ENCODE peak calls at places on chromosomes 4 and X, in ten cellular contexts. A, B, D, L, N, C, P, O, F and R are unnamed samples. For H3K4me1, the result is how much of the 10 kb centered on the place peaks cover.

GRCh38 chrX:107673933-107674479 is 45.7 kb downstream of the PRPS1 start:
- DNase-seq in B (peak), C (no peak), F (peak), P (peak), L (peak), O (peak), N (peak), D (peak), A (peak), R (peak)

GRCh38 chrX:22078117-22078516 is 46.0 kb downstream of the PHEX start:
- DNase-seq in C (no peak), F (no peak), P (no peak), L (no peak), A (no peak), O (no peak), N (no peak), B (no peak), D (no peak), R (no peak)

GRCh38 chr4:173057906-173058305 is 110.7 kb upstream of the GALNT7 start:
- DNase-seq in F (no peak), L (no peak), B (no peak), N (no peak), P (no peak), A (no peak), C (no peak), D (no peak), O (no peak), R (no peak)

GRCh38 chr4:102717448-102718092 is 43.2 kb downstream of the MANBA start:
- DNase-seq in P (no peak), F (no peak), B (no peak), C (no peak), O (no peak), A (no peak), D (no peak), N (no peak), L (no peak), R (no peak)

GRCh38 chrX:104435249-104435648 is 130.8 kb upstream of the IL1RAPL2 start:
- DNase-seq in D (no peak), A (no peak), P (no peak), F (no peak), B (no peak), C (no peak), O (no peak), L (no peak), N (no peak), R (no peak)

GRCh38 chrX:2538016-2538415 is 37.2 kb upstream of the DHRSX start:
- DNase-seq in L (no peak), A (no peak), B (no peak), C (no peak), N (no peak), O (no peak), F (no peak), D (no peak), P (no peak), R (no peak)

GRCh38 chr4:32562010-32562409 is 1841.8 kb downstream of the PCDH7 start:
- DNase-seq in F (no peak), C (no peak), P (peak), O (no peak), D (no peak), N (no peak), B (no peak), A (no peak), L (no peak), R (no peak)

GRCh38 chrX:78027798-78028197 is 58.4 kb upstream of the PGAM4 start:
- DNase-seq in A (no peak), O (no peak), L (no peak), N (no peak), P (no peak), B (no peak), D (no peak), F (no peak), C (no peak), R (no peak)

GRCh38 chrX:137164329-137164728 is 130.5 kb upstream of the GPR101 start:
- DNase-seq in P (no peak), O (no peak), D (no peak), N (no peak), A (no peak), B (no peak), C (no peak), F (no peak), L (no peak), R (no peak)

GRCh38 chr4:73448448-73449203 is 12.6 kb downstream of the AFP start:
- DNase-seq in N (no peak), O (no peak), C (no peak), F (no peak), B (no peak), L (no peak), P (no peak), D (no peak), A (no peak), R (no peak)

GRCh38 chr4:43587746-43588145 is 695.2 kb downstream of the GRXCR1 start:
- DNase-seq in P (no peak), F (no peak), D (no peak), O (no peak), C (no peak), A (no peak), L (no peak), B (no peak), N (no peak), R (no peak)

GRCh38 chr4:170497105-170497504 is 407.3 kb upstream of the AADAT start:
- DNase-seq in N (no peak), F (peak), A (peak), L (no peak), O (no peak), B (no peak), C (peak), D (no peak), P (no peak), R (no peak)

GRCh38 chr4:95190751-95191436 is 357.9 kb downstream of the UNC5C start:
- DNase-seq in P (peak), D (no peak), C (peak), B (no peak), N (no peak), F (no peak), L (no peak), O (no peak), A (no peak), R (no peak)

GRCh38 chr4:8319061-8319460 is 49.5 kb downstream of the HTRA3 start:
- DNase-seq in P (no peak), L (peak), D (no peak), N (no peak), F (no peak), A (no peak), O (no peak), B (peak), C (no peak), R (no peak)

GRCh38 chrX:10615931-10616780 is 4.2 kb downstream of the MID1 start:
- DNase-seq in F (peak), B (peak), L (no peak), A (peak), D (peak), N (peak), C (peak), P (peak), O (peak), R (no peak)

GRCh38 chr4:105417624-105418023 is 56.2 kb downstream of the PPA2 start:
- DNase-seq in N (no peak), C (no peak), P (no peak), L (no peak), A (peak), D (no peak), O (no peak), B (no peak), F (no peak), R (no peak)

GRCh38 chrX:123481908-123482873 is 250.7 kb downstream of the THOC2 start:
- DNase-seq in D (no peak), B (no peak), C (no peak), N (no peak), O (no peak), L (no peak), F (no peak), A (no peak), P (peak), R (no peak)

GRCh38 chrX:134246282-134246681 is 9.3 kb downstream of the CCDC160 start:
- DNase-seq in B (no peak), P (no peak), C (peak), A (no peak), N (no peak), F (peak), D (peak), L (no peak), O (no peak), R (no peak)

GRCh38 chrX:138748480-138748879 is 37.0 kb upstream of the FGF13 start:
- DNase-seq in D (peak), C (no peak), L (no peak), A (no peak), N (no peak), P (peak), B (no peak), O (no peak), F (no peak), R (no peak)

GRCh38 chrX:10077425-10078188 is 79.2 kb upstream of the CLCN4 start:
- DNase-seq in C (no peak), A (no peak), B (no peak), N (no peak), L (no peak), D (peak), O (no peak), P (no peak), F (no peak), R (no peak)

GRCh38 chrX:11423362-11423818 is 130.2 kb downstream of the AMELX start:
- DNase-seq in A (peak), B (no peak), C (no peak), N (peak), D (peak), F (no peak), L (no peak), O (no peak), P (no peak), R (no peak)

GRCh38 chr4:13635281-13635799 is 7.8 kb upstream of the BOD1L1 start:
- DNase-seq in C (no peak), N (no peak), A (no peak), L (no peak), B (no peak), P (no peak), F (no peak), O (no peak), D (no peak), R (no peak)

GRCh38 chr4:67885727-67886126 is 1.9 kb upstream of the TMPRSS11D start:
- DNase-seq in L (no peak), B (no peak), N (no peak), D (no peak), A (no peak), P (peak), F (no peak), C (no peak), O (no peak), R (no peak)

GRCh38 chrX:39813631-39814246 is 284.0 kb downstream of the BCOR start:
- DNase-seq in L (peak), N (peak), C (peak), F (no peak), D (no peak), P (no peak), B (peak), A (peak), O (peak), R (no peak)
- H3K4me1 ChIP-seq in L (under half), N (under half), C (under half), F (under half), D (under half), P (under half), B (under half), A (under half), O (under half), R (under half)

GRCh38 chr4:139554726-139555072 is 1.3 kb downstream of the SETD7 start:
- DNase-seq in N (no peak), C (no peak), A (no peak), L (no peak), D (no peak), O (no peak), P (no peak), B (no peak), F (no peak), R (no peak)

GRCh38 chr4:139550724-139551429 is 5.1 kb downstream of the SETD7 start:
- DNase-seq in C (peak), D (no peak), P (peak), O (no peak), A (peak), B (peak), N (peak), F (peak), L (peak), R (no peak)

GRCh38 chr4:139552908-139553307 is 3.1 kb downstream of the SETD7 start:
- DNase-seq in C (no peak), D (no peak), P (no peak), F (no peak), O (peak), L (no peak), A (no peak), N (no peak), B (no peak), R (no peak)

GRCh38 chr4:139553751-139554670 is 2.0 kb downstream of the SETD7 start:
- DNase-seq in L (no peak), N (no peak), O (no peak), F (no peak), D (no peak), A (no peak), B (no peak), C (no peak), P (no peak), R (no peak)

GRCh38 chr4:139552506-139552905 is 3.5 kb downstream of the SETD7 start:
- DNase-seq in B (no peak), C (no peak), A (no peak), N (no peak), D (no peak), P (no peak), F (no peak), O (no peak), L (no peak), R (no peak)
- H3K4me1 ChIP-seq in B (half or more), C (under half), A (under half), N (under half), D (under half), P (half or more), F (under half), O (half or more), L (under half), R (under half)

DNA sequence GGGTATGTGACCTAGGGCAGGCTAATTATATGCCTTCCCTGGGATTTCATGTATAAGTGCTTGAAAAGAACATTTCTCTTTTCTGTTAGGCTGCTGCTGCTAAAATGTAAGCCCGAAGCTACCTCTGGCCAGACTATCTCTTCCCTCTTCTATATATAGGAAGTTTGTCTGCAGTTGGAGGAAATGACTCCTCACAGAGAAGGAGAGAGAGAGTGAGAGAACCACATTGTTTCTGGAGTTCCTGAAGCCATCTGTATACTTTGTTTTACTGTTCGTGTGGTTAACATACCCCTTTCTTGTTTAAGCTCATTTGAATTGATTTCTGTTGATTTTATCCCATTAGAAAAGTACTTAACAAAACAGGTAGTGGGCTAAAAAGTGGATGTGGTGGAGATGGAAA is 112.4 kb downstream of the TMA16 start:
- DNase-seq in A (no peak), L (no peak), P (no peak), N (no peak), C (no peak), F (no peak), O (no peak), D (peak), B (no peak), R (no peak)
- H3K4me1 ChIP-seq in A (under half), L (under half), P (under half), N (under half), C (under half), F (under half), O (under half), D (half or more), B (under half), R (under half)

GRCh38 chr4:3771167-3771809 is 5.1 kb downstream of the ADRA2C start:
- DNase-seq in D (peak), A (no peak), N (no peak), C (no peak), O (no peak), P (no peak), F (no peak), L (no peak), B (no peak), R (no peak)
- H3K4me1 ChIP-seq in D (under half), A (under half), N (under half), C (under half), O (under half), P (under half), F (under half), L (under half), B (under half), R (under half)

DNA sequence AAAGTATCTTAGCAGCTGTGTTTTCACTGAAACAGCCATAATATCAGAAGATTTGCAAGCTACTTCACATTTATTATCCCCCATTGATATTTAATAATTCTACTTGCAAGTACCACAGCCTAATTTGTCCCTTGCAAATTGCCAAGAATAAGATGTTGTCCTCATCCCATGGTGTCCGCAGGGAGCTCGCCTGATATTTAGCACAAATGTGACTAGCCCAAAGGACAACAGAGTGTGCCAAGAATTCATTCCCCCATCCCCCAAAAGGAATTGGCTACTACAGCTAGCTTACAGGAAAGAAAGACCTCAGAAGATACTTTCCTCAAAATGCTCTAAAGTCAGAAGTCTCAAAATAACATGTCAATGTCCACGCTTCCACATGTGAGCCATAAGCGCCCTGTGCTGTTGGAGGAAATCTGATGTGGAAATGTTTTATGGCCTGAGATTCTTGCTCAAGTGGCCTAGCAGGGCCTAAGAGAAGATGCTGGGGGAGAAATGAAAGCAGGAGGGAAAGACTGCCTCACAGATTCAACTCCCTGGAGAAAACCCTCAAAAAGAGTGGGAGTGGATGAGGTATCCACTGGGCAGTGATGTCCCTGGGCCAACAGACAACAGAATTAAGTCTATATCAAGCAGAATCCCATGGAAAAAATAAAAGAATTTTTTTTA is 111.4 kb downstream of the SH3KBP1 start:
- DNase-seq in D (peak), P (no peak), C (no peak), B (no peak), L (no peak), F (no peak), N (no peak), O (no peak), A (no peak), R (no peak)
- H3K4me1 ChIP-seq in D (half or more), P (under half), C (under half), B (under half), L (under half), F (under half), N (under half), O (under half), A (under half), R (half or more)